ENCODE peak calls at places on chromosomes 12 and 14, in six cellular contexts. One of them, this sample, is unnamed.

GRCh38 chr14:100616854-100617714 is 29.9 kb upstream of the BEGAIN start:
- DNase-seq in SHP77 treated with DMSO at 0.1 percent for 48 hours: no peak
- DNase-seq in WTC11: no peak
- DNase-seq in IMR-90: no peak
- DNase-seq in stimulated activated CD8-positive, alpha-beta memory T cell treated with anti-CD3 and anti-CD28 coated beads, Interleukin-4, amount 100 ng/mL, for 4 hours: no peak
- DNase-seq in ACHN: no peak
- DNase-seq in this sample: peak; percentile 37

GRCh38 chr12:64663019-64663418 is 52.7 kb downstream of the RASSF3 start:
- DNase-seq in SHP77 treated with DMSO at 0.1 percent for 48 hours: no peak
- DNase-seq in WTC11: no peak
- DNase-seq in IMR-90: no peak
- DNase-seq in stimulated activated CD8-positive, alpha-beta memory T cell treated with anti-CD3 and anti-CD28 coated beads, Interleukin-4, amount 100 ng/mL, for 4 hours: no peak
- DNase-seq in ACHN: no peak
- DNase-seq in this sample: no peak

GRCh38 chr14:35438910-35439713 is 34.6 kb upstream of the NFKBIA start:
- DNase-seq in SHP77 treated with DMSO at 0.1 percent for 48 hours: no peak
- DNase-seq in WTC11: no peak
- DNase-seq in IMR-90: no peak
- DNase-seq in stimulated activated CD8-positive, alpha-beta memory T cell treated with anti-CD3 and anti-CD28 coated beads, Interleukin-4, amount 100 ng/mL, for 4 hours: no peak
- DNase-seq in ACHN: peak; percentile 20
- DNase-seq in this sample: no peak

GRCh38 chr14:102086346-102086971 is 385 bp downstream of the HSP90AA1 start:
- DNase-seq in SHP77 treated with DMSO at 0.1 percent for 48 hours: no peak
- DNase-seq in WTC11: no peak
- DNase-seq in IMR-90: peak; percentile 68
- DNase-seq in stimulated activated CD8-positive, alpha-beta memory T cell treated with anti-CD3 and anti-CD28 coated beads, Interleukin-4, amount 100 ng/mL, for 4 hours: peak; percentile 20
- DNase-seq in ACHN: peak; percentile 39
- DNase-seq in this sample: no peak

GRCh38 chr12:93317227-93317626 is 60.5 kb upstream of the NUDT4 start:
- DNase-seq in SHP77 treated with DMSO at 0.1 percent for 48 hours: no peak
- DNase-seq in WTC11: no peak
- DNase-seq in IMR-90: no peak
- DNase-seq in stimulated activated CD8-positive, alpha-beta memory T cell treated with anti-CD3 and anti-CD28 coated beads, Interleukin-4, amount 100 ng/mL, for 4 hours: no peak
- DNase-seq in ACHN: no peak
- DNase-seq in this sample: no peak

GRCh38 chr14:76395161-76395560 is 19.2 kb downstream of the ESRRB start:
- DNase-seq in SHP77 treated with DMSO at 0.1 percent for 48 hours: no peak
- DNase-seq in WTC11: no peak
- DNase-seq in IMR-90: no peak
- DNase-seq in stimulated activated CD8-positive, alpha-beta memory T cell treated with anti-CD3 and anti-CD28 coated beads, Interleukin-4, amount 100 ng/mL, for 4 hours: no peak
- DNase-seq in ACHN: no peak
- DNase-seq in this sample: no peak

GRCh38 chr12:68240975-68241374 is 12.4 kb downstream of the IL22 start:
- DNase-seq in SHP77 treated with DMSO at 0.1 percent for 48 hours: no peak
- DNase-seq in WTC11: no peak
- DNase-seq in IMR-90: peak; percentile 57
- DNase-seq in stimulated activated CD8-positive, alpha-beta memory T cell treated with anti-CD3 and anti-CD28 coated beads, Interleukin-4, amount 100 ng/mL, for 4 hours: peak; percentile 14
- DNase-seq in ACHN: no peak
- DNase-seq in this sample: no peak

GRCh38 chr12:1939745-1940607 is 21.5 kb upstream of the CACNA2D4 start:
- DNase-seq in SHP77 treated with DMSO at 0.1 percent for 48 hours: no peak
- DNase-seq in WTC11: peak; percentile 89
- DNase-seq in IMR-90: peak; percentile 78
- DNase-seq in stimulated activated CD8-positive, alpha-beta memory T cell treated with anti-CD3 and anti-CD28 coated beads, Interleukin-4, amount 100 ng/mL, for 4 hours: peak; percentile 91
- DNase-seq in ACHN: peak; percentile 80
- DNase-seq in this sample: peak; percentile 69

GRCh38 chr12:132484183-132484890 is 5.6 kb upstream of the FBRSL1 start:
- DNase-seq in SHP77 treated with DMSO at 0.1 percent for 48 hours: no peak
- DNase-seq in WTC11: no peak
- DNase-seq in IMR-90: no peak
- DNase-seq in stimulated activated CD8-positive, alpha-beta memory T cell treated with anti-CD3 and anti-CD28 coated beads, Interleukin-4, amount 100 ng/mL, for 4 hours: no peak
- DNase-seq in ACHN: no peak
- DNase-seq in this sample: no peak

GRCh38 chr12:92784795-92785562 is 82.2 kb downstream of the PLEKHG7 start:
- DNase-seq in SHP77 treated with DMSO at 0.1 percent for 48 hours: peak; percentile 79
- DNase-seq in WTC11: no peak
- DNase-seq in IMR-90: peak; percentile 79
- DNase-seq in stimulated activated CD8-positive, alpha-beta memory T cell treated with anti-CD3 and anti-CD28 coated beads, Interleukin-4, amount 100 ng/mL, for 4 hours: no peak
- DNase-seq in ACHN: peak; percentile 91
- DNase-seq in this sample: peak; percentile 93

GRCh38 chr14:55688566-55688965 is 108.6 kb downstream of the KTN1 start:
- DNase-seq in SHP77 treated with DMSO at 0.1 percent for 48 hours: no peak
- DNase-seq in WTC11: no peak
- DNase-seq in IMR-90: no peak
- DNase-seq in stimulated activated CD8-positive, alpha-beta memory T cell treated with anti-CD3 and anti-CD28 coated beads, Interleukin-4, amount 100 ng/mL, for 4 hours: no peak
- DNase-seq in ACHN: no peak
- DNase-seq in this sample: no peak

GRCh38 chr14:96717116-96717515 is 80.1 kb upstream of the VRK1 start:
- DNase-seq in SHP77 treated with DMSO at 0.1 percent for 48 hours: no peak
- DNase-seq in WTC11: no peak
- DNase-seq in IMR-90: no peak
- DNase-seq in stimulated activated CD8-positive, alpha-beta memory T cell treated with anti-CD3 and anti-CD28 coated beads, Interleukin-4, amount 100 ng/mL, for 4 hours: no peak
- DNase-seq in ACHN: no peak
- DNase-seq in this sample: no peak

GRCh38 chr12:27899151-27899661 is 73.3 kb downstream of the PTHLH start:
- DNase-seq in SHP77 treated with DMSO at 0.1 percent for 48 hours: no peak
- DNase-seq in WTC11: no peak
- DNase-seq in IMR-90: peak; percentile 100
- DNase-seq in stimulated activated CD8-positive, alpha-beta memory T cell treated with anti-CD3 and anti-CD28 coated beads, Interleukin-4, amount 100 ng/mL, for 4 hours: no peak
- DNase-seq in ACHN: no peak
- DNase-seq in this sample: no peak

GRCh38 chr12:113569841-113570240 is 98.2 kb upstream of the LHX5 start:
- DNase-seq in SHP77 treated with DMSO at 0.1 percent for 48 hours: no peak
- DNase-seq in WTC11: no peak
- DNase-seq in IMR-90: no peak
- DNase-seq in stimulated activated CD8-positive, alpha-beta memory T cell treated with anti-CD3 and anti-CD28 coated beads, Interleukin-4, amount 100 ng/mL, for 4 hours: no peak
- DNase-seq in ACHN: no peak
- DNase-seq in this sample: no peak

GRCh38 chr12:4862809-4863208 is 46.9 kb upstream of the KCNA1 start:
- DNase-seq in SHP77 treated with DMSO at 0.1 percent for 48 hours: no peak
- DNase-seq in WTC11: no peak
- DNase-seq in IMR-90: no peak
- DNase-seq in stimulated activated CD8-positive, alpha-beta memory T cell treated with anti-CD3 and anti-CD28 coated beads, Interleukin-4, amount 100 ng/mL, for 4 hours: no peak
- DNase-seq in ACHN: no peak
- DNase-seq in this sample: no peak

GRCh38 chr12:66548338-66549049 is 130.4 kb downstream of the GRIP1 start:
- DNase-seq in SHP77 treated with DMSO at 0.1 percent for 48 hours: no peak
- DNase-seq in WTC11: no peak
- DNase-seq in IMR-90: no peak
- DNase-seq in stimulated activated CD8-positive, alpha-beta memory T cell treated with anti-CD3 and anti-CD28 coated beads, Interleukin-4, amount 100 ng/mL, for 4 hours: no peak
- DNase-seq in ACHN: no peak
- DNase-seq in this sample: peak; percentile 7

GRCh38 chr12:7019043-7019569 is 830 bp upstream of the LPCAT3 start:
- DNase-seq in SHP77 treated with DMSO at 0.1 percent for 48 hours: no peak
- DNase-seq in WTC11: no peak
- DNase-seq in IMR-90: no peak
- DNase-seq in stimulated activated CD8-positive, alpha-beta memory T cell treated with anti-CD3 and anti-CD28 coated beads, Interleukin-4, amount 100 ng/mL, for 4 hours: no peak
- DNase-seq in ACHN: peak; percentile 22
- DNase-seq in this sample: no peak

GRCh38 chr14:55129428-55130193 is 559 bp downstream of the LGALS3 start:
- DNase-seq in SHP77 treated with DMSO at 0.1 percent for 48 hours: no peak
- DNase-seq in WTC11: peak; percentile 46
- DNase-seq in IMR-90: peak; percentile 74
- DNase-seq in stimulated activated CD8-positive, alpha-beta memory T cell treated with anti-CD3 and anti-CD28 coated beads, Interleukin-4, amount 100 ng/mL, for 4 hours: peak; percentile 24
- DNase-seq in ACHN: peak; percentile 66
- DNase-seq in this sample: peak; percentile 28

GRCh38 chr12:124504273-124505000 is 63.0 kb downstream of the NCOR2 start:
- DNase-seq in SHP77 treated with DMSO at 0.1 percent for 48 hours: no peak
- DNase-seq in WTC11: no peak
- DNase-seq in IMR-90: no peak
- DNase-seq in stimulated activated CD8-positive, alpha-beta memory T cell treated with anti-CD3 and anti-CD28 coated beads, Interleukin-4, amount 100 ng/mL, for 4 hours: no peak
- DNase-seq in ACHN: no peak
- DNase-seq in this sample: no peak

GRCh38 chr14:76694106-76694505 is 67.2 kb upstream of the VASH1 start:
- DNase-seq in SHP77 treated with DMSO at 0.1 percent for 48 hours: no peak
- DNase-seq in WTC11: no peak
- DNase-seq in IMR-90: no peak
- DNase-seq in stimulated activated CD8-positive, alpha-beta memory T cell treated with anti-CD3 and anti-CD28 coated beads, Interleukin-4, amount 100 ng/mL, for 4 hours: no peak
- DNase-seq in ACHN: no peak
- DNase-seq in this sample: no peak

GRCh38 chr12:121300083-121300819 is 3.7 kb upstream of the CAMKK2 start:
- DNase-seq in SHP77 treated with DMSO at 0.1 percent for 48 hours: peak; percentile 56
- DNase-seq in WTC11: no peak
- DNase-seq in IMR-90: no peak
- DNase-seq in stimulated activated CD8-positive, alpha-beta memory T cell treated with anti-CD3 and anti-CD28 coated beads, Interleukin-4, amount 100 ng/mL, for 4 hours: no peak
- DNase-seq in ACHN: no peak
- DNase-seq in this sample: peak; percentile 65

GRCh38 chr14:98912655-98913054 is 359.3 kb downstream of the BCL11B start:
- DNase-seq in SHP77 treated with DMSO at 0.1 percent for 48 hours: no peak
- DNase-seq in WTC11: no peak
- DNase-seq in IMR-90: no peak
- DNase-seq in stimulated activated CD8-positive, alpha-beta memory T cell treated with anti-CD3 and anti-CD28 coated beads, Interleukin-4, amount 100 ng/mL, for 4 hours: no peak
- DNase-seq in ACHN: no peak
- DNase-seq in this sample: no peak

GRCh38 chr14:96501383-96501745 is 818 bp upstream of the PAPOLA start:
- DNase-seq in SHP77 treated with DMSO at 0.1 percent for 48 hours: no peak
- DNase-seq in WTC11: no peak
- DNase-seq in IMR-90: no peak
- DNase-seq in stimulated activated CD8-positive, alpha-beta memory T cell treated with anti-CD3 and anti-CD28 coated beads, Interleukin-4, amount 100 ng/mL, for 4 hours: no peak
- DNase-seq in ACHN: no peak
- DNase-seq in this sample: peak; percentile 45

GRCh38 chr14:40347675-40348074 is 915.4 kb upstream of the FBXO33 start:
- DNase-seq in SHP77 treated with DMSO at 0.1 percent for 48 hours: peak; percentile 27
- DNase-seq in WTC11: no peak
- DNase-seq in IMR-90: no peak
- DNase-seq in stimulated activated CD8-positive, alpha-beta memory T cell treated with anti-CD3 and anti-CD28 coated beads, Interleukin-4, amount 100 ng/mL, for 4 hours: no peak
- DNase-seq in ACHN: no peak
- DNase-seq in this sample: no peak

This sample was measured in NCI-H510A treated with DMSO at 0.1 percent for 48 hours.